ENCODE peak calls at places on chromosomes 1 and 21, in six cellular contexts. R is GM20000, Q is brain microvascular endothelial cell, S is WTC11, J is PC-9, O is astrocyte of the spinal cord. G is an unnamed sample.

GRCh38 chr1:22223176-22223575 is 80.3 kb upstream of the WNT4 start:
- DNase-seq in R (no peak), Q (no peak), S (no peak), J (no peak), O (no peak), G (no peak)

GRCh38 chr1:168892945-168893344 is 163.9 kb upstream of the DPT start:
- DNase-seq in R (no peak), Q (no peak), S (no peak), J (no peak), O (no peak), G (no peak)

GRCh38 chr1:155978325-155978972 is at the start of gene ARHGEF2:
- DNase-seq in R (peak), Q (no peak), S (peak), J (peak), O (peak), G (peak)

GRCh38 chr1:9250586-9251381 is 16.2 kb downstream of the H6PD start:
- DNase-seq in R (no peak), Q (peak), S (no peak), J (no peak), O (peak), G (no peak)

GRCh38 chr1:19405761-19406481 is 79.4 kb downstream of the CAPZB start:
- DNase-seq in R (no peak), Q (no peak), S (no peak), J (no peak), O (peak), G (no peak)

GRCh38 chr1:19894218-19894617 is 12.0 kb downstream of the OTUD3 start:
- DNase-seq in R (no peak), Q (no peak), S (no peak), J (no peak), O (peak), G (no peak)

GRCh38 chr1:211742272-211742671 is 66.9 kb upstream of the NEK2 start:
- DNase-seq in R (no peak), Q (no peak), S (no peak), J (no peak), O (no peak), G (no peak)

GRCh38 chr1:234709473-234710279 is 99.7 kb upstream of the IRF2BP2 start:
- DNase-seq in R (no peak), Q (no peak), S (no peak), J (no peak), O (no peak), G (no peak)

GRCh38 chr1:196651637-196652215 is at the start of gene CFH:
- DNase-seq in R (no peak), Q (peak), S (no peak), J (peak), O (peak), G (no peak)

GRCh38 chr1:153711006-153711405 is 16.8 kb upstream of the INTS3 start:
- DNase-seq in R (no peak), Q (no peak), S (no peak), J (no peak), O (no peak), G (no peak)

GRCh38 chr1:177753655-177754054 is 216.2 kb downstream of the SEC16B start:
- DNase-seq in R (no peak), Q (no peak), S (no peak), J (no peak), O (no peak), G (no peak)

GRCh38 chr21:18917602-18918001 is 514.0 kb upstream of the TMPRSS15 start:
- DNase-seq in R (no peak), Q (no peak), S (no peak), J (no peak), O (no peak), G (no peak)

GRCh38 chr1:153775432-153776311 is 465 bp downstream of the SLC27A3 start:
- DNase-seq in R (peak), Q (peak), S (peak), J (peak), O (no peak), G (no peak)

GRCh38 chr1:178282949-178283367 is 189.1 kb downstream of the RASAL2 start:
- DNase-seq in R (no peak), Q (no peak), S (no peak), J (no peak), O (peak), G (no peak)

GRCh38 chr21:29299906-29300546 is 1.3 kb downstream of the BACH1 start:
- DNase-seq in R (peak), Q (peak), S (no peak), J (peak), O (peak), G (no peak)

GRCh38 chr1:234320549-234320948 is 52.7 kb upstream of the COA6 start:
- DNase-seq in R (no peak), Q (no peak), S (no peak), J (no peak), O (no peak), G (no peak)

GRCh38 chr1:155005076-155005971 is 2.7 kb downstream of the ZBTB7B start:
- DNase-seq in R (no peak), Q (no peak), S (no peak), J (no peak), O (no peak), G (no peak)

GRCh38 chr1:197485790-197486189 is 217.7 kb downstream of the CRB1 start:
- DNase-seq in R (no peak), Q (no peak), S (no peak), J (peak), O (no peak), G (no peak)

GRCh38 chr1:154749078-154749760 is 120.9 kb downstream of the KCNN3 start:
- DNase-seq in R (no peak), Q (peak), S (no peak), J (no peak), O (peak), G (no peak)

GRCh38 chr1:10728595-10729410 is 67.6 kb downstream of the CASZ1 start:
- DNase-seq in R (no peak), Q (no peak), S (no peak), J (no peak), O (no peak), G (no peak)

GRCh38 chr1:195530961-195531360 is 1077.3 kb downstream of the KCNT2 start:
- DNase-seq in R (no peak), Q (no peak), S (no peak), J (no peak), O (peak), G (no peak)

DNA sequence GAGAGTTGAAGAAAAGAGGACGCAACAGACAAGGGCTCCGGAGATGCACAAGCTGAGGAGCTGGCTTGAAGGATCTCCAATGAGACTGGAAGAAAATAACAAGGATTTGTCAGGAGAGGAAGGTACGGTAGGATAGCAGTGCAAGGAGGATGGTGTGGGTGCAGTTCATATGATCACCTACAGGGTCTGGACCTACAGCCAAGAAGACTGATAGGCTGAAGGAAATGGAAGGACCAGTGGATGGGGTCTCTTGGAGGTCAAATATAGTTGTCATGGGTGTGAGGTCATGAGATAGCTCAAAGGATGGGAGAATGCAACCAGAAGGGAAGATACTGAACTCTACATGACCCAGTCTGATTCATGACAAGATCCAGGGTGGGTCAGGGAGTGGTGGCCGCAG is 15.2 kb upstream of the KANK4 start:
- DNase-seq in R (no peak), Q (no peak), S (no peak), J (no peak), O (no peak), G (no peak)
- TF ChIP-seq CTCF in R (no peak), Q (peak), S (no peak), J (no peak), O (no peak), G (no peak)

DNA sequence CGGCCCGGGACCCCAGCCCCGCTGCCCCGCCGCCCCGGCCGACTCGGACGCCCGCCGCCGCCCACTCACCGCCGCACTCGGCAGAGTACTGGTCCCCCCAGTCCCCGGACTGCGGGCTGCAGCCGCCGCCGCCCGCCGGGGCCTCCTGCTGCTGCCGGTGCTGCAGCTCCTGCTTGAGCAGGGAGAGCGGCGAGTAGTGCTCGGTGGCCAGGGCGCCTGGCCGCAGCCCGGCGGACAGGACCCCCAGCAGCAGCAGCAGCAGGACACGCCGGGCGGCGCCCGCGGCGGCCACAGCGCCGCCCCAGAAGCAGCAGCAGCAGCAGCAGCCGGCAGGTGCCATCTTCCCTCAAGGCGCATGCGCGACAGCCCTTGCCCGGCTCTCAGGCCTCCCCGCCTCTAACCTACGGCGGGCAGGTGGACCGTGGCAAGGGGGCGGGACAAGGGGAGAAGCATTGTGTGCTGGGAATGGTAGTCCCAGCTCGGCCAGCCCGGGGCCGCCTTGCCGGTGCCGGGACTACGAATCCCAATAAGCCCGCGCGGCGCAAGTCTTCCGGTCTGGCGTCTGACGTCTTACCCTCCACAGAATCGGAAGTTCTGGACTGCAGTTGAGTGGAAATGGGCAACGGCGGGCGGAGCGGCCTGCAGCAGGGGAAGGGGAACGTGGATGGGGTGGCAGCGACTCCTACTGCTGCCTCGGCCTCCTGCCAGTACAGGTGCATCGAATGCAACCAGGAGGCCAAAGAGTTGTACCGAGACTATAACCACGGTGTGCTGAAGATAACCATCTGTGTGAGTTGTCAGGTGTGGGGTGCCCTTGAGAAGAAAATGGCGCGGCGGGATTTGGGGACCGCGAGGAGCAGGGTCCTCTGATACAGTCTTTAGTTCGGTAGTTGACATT is at the start of the genes ARV1 and TTC13:
- DNase-seq in R (peak), Q (peak), S (peak), J (peak), O (peak), G (peak)
- TF ChIP-seq CTCF in R (peak), Q (peak), S (no peak), J (peak), O (peak), G (no peak)

DNA sequence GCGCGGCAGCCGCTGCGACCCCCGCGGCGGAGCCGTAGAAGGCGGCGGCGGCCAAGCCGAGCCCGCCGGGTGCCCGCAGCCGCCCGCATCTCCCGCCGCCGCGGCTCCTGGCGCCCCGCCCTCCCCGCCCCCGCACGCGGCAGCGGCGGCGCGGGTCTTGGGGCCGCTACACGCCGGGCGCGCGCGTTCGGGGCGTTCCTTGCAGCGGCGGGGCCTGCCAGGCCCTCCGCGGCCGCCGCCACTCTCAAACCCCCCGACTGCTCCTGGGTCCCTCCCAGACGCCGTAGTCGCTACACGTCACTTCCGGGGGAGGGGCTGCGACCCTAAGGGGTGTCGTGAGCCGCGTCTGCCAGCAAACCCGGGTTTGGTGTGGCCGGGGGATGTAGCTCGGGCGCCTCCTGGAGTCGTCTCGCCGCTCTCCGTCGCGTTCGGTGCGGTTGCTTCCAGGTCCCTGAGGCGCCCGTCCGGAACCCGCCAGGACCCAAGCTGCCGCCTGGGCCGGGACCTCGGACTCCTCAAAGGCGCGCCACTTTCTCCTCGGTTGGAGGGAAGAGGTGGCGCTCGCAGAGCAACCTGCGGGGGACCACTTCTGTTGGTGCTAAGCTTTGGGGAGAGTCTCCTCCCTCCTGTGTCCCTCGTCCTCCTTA is at the start of gene ELK4:
- DNase-seq in R (peak), Q (peak), S (peak), J (peak), O (peak), G (peak)
- TF ChIP-seq CTCF in R (peak), Q (peak), S (no peak), J (peak), O (peak), G (no peak)

GRCh38 chr1:25610822-25611630 is 5.6 kb upstream of the MAN1C1 start:
- DNase-seq in R (no peak), Q (no peak), S (no peak), J (no peak), O (no peak), G (no peak)
- TF ChIP-seq CTCF in R (no peak), Q (peak), S (no peak), J (peak), O (peak), G (no peak)

GRCh38 chr1:194176212-194176611 is 989.8 kb upstream of the B3GALT2 start:
- DNase-seq in R (no peak), Q (no peak), S (no peak), J (no peak), O (no peak), G (no peak)
- TF ChIP-seq CTCF in R (no peak), Q (no peak), S (no peak), J (no peak), O (no peak), G (no peak)

GRCh38 chr1:38403667-38404066 is 357.1 kb upstream of the POU3F1 start:
- DNase-seq in R (no peak), Q (no peak), S (no peak), J (no peak), O (no peak), G (no peak)

GRCh38 chr1:38396606-38397005 is 350.0 kb upstream of the POU3F1 start:
- DNase-seq in R (no peak), Q (no peak), S (no peak), J (no peak), O (no peak), G (no peak)

GRCh38 chr1:38402230-38402815 is 355.7 kb upstream of the POU3F1 start:
- DNase-seq in R (no peak), Q (no peak), S (no peak), J (no peak), O (no peak), G (no peak)
- TF ChIP-seq CTCF in R (no peak), Q (no peak), S (no peak), J (no peak), O (no peak), G (no peak)

GRCh38 chr1:37156646-37157045 is 122.3 kb upstream of the GRIK3 start:
- DNase-seq in R (no peak), Q (no peak), S (no peak), J (no peak), O (no peak), G (no peak)
- TF ChIP-seq CTCF in R (no peak), Q (no peak), S (no peak), J (no peak), O (no peak), G (no peak)

DNA sequence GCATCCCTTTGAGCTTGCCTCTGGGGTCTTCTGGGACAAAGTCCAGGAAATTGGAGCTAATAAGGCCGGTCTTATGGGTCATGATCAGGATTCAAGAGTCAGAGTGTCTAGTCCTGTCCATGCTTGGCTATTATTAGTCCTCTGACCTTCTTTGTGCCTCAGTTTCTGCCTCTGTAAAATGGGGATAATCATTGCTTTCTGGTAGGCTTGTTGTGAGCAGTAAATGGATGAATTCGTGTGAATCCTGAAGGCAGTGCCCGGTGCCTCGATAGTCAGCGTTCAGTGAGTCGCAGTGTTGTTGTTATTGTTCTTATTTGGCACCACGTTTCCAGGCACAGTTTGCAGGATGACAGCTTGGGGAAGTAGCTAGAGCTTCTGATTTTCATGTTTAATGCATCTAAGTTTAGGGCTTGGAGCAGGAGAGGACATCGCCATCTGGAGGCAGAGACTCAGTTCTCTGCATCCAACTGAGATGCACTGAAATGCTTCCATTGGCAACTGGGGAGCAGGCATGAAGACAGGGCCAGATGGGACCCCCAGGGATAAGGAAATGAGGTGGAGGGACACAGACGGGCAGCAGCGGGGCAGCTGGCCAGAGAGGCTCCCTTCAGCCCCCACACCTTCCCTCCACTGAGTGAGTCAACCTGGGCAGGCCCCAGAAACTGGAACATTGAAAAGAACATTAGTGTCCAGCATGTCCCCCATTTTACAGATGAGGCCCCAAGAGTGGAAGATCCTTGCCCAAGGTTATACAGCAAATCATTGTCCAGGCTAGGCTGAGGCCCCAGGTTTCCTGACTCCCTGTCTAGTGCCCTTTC is 160.3 kb downstream of the PTPRU start:
- DNase-seq in R (no peak), Q (peak), S (no peak), J (no peak), O (no peak), G (no peak)
- TF ChIP-seq CTCF in R (no peak), Q (peak), S (no peak), J (no peak), O (peak), G (no peak)